ENCODE peak calls at places on chromosomes 1 and 21, in seven cellular contexts. X, B, D, Q, J, N and Y are unnamed samples.

GRCh38 chr21:42411197-42411869 is 7.6 kb downstream of the UBASH3A start:
- DNase-seq in X (no peak), B (no peak), D (no peak), Q (no peak), J (no peak), N (no peak), Y (no peak)

GRCh38 chr1:205243355-205244191 is 15.8 kb downstream of the TMCC2 start:
- DNase-seq in X (no peak), B (no peak), D (no peak), Q (no peak), J (no peak), N (no peak), Y (no peak)

GRCh38 chr21:45040114-45040715 is 34.2 kb upstream of the ADARB1 start:
- DNase-seq in X (no peak), B (no peak), D (no peak), Q (no peak), J (no peak), N (peak), Y (no peak)

GRCh38 chr1:56416385-56416972 is 162.9 kb downstream of the PLPP3 start:
- DNase-seq in X (no peak), B (no peak), D (no peak), Q (no peak), J (no peak), N (no peak), Y (no peak)

GRCh38 chr1:191695865-191696264 is 462.4 kb upstream of the RGS18 start:
- DNase-seq in X (no peak), B (peak), D (no peak), Q (no peak), J (no peak), N (no peak), Y (no peak)

GRCh38 chr1:7566417-7567375 is 204.4 kb upstream of the VAMP3 start:
- DNase-seq in X (no peak), B (no peak), D (no peak), Q (no peak), J (no peak), N (no peak), Y (no peak)

GRCh38 chr1:201647722-201648065 is 108.8 kb downstream of the NAV1 start:
- DNase-seq in X (no peak), B (no peak), D (no peak), Q (no peak), J (no peak), N (no peak), Y (no peak)

GRCh38 chr21:36125513-36126121 is 9.3 kb upstream of the CBR3 start:
- DNase-seq in X (no peak), B (peak), D (peak), Q (no peak), J (peak), N (no peak), Y (no peak)

GRCh38 chr1:230867119-230867902 is 1.0 kb downstream of the C1orf198 start:
- DNase-seq in X (no peak), B (peak), D (no peak), Q (no peak), J (no peak), N (no peak), Y (no peak)

GRCh38 chr1:240935921-240936320 is 324.0 kb upstream of the GREM2 start:
- DNase-seq in X (no peak), B (no peak), D (no peak), Q (no peak), J (no peak), N (no peak), Y (no peak)

GRCh38 chr1:228830185-228830953 is 95.1 kb downstream of the RHOU start:
- DNase-seq in X (no peak), B (no peak), D (no peak), Q (no peak), J (no peak), N (peak), Y (no peak)

GRCh38 chr1:160830321-160831153 is 32.1 kb downstream of the CD244 start:
- DNase-seq in X (peak), B (no peak), D (no peak), Q (peak), J (peak), N (no peak), Y (peak)

GRCh38 chr1:54794401-54795099 is 6.6 kb downstream of the TTC22 start:
- DNase-seq in X (no peak), B (no peak), D (no peak), Q (no peak), J (peak), N (no peak), Y (no peak)

GRCh38 chr1:229452956-229453801 is 19.3 kb upstream of the ACTA1 start:
- DNase-seq in X (no peak), B (peak), D (no peak), Q (no peak), J (peak), N (no peak), Y (no peak)

GRCh38 chr1:14897997-14898645 is 255.4 kb upstream of the TMEM51 start:
- DNase-seq in X (no peak), B (no peak), D (no peak), Q (no peak), J (peak), N (no peak), Y (no peak)

GRCh38 chr1:216535059-216535458 is 111.8 kb upstream of the USH2A start:
- DNase-seq in X (no peak), B (peak), D (no peak), Q (no peak), J (peak), N (no peak), Y (no peak)

GRCh38 chr1:156124557-156125483 is 10.3 kb downstream of the LMNA start:
- DNase-seq in X (no peak), B (peak), D (no peak), Q (peak), J (no peak), N (no peak), Y (no peak)

GRCh38 chr1:92817986-92818764 is 13.7 kb upstream of the RPL5 start:
- DNase-seq in X (no peak), B (peak), D (no peak), Q (no peak), J (no peak), N (no peak), Y (no peak)

GRCh38 chr1:26541816-26542711 is 12.5 kb downstream of the RPS6KA1 start:
- DNase-seq in X (peak), B (peak), D (peak), Q (peak), J (peak), N (peak), Y (peak)

GRCh38 chr1:93865253-93865652 is 13.8 kb downstream of the DNTTIP2 start:
- DNase-seq in X (no peak), B (no peak), D (no peak), Q (no peak), J (peak), N (no peak), Y (no peak)

GRCh38 chr1:66571789-66572188 is 37.8 kb downstream of the SGIP1 start:
- DNase-seq in X (no peak), B (no peak), D (no peak), Q (no peak), J (peak), N (no peak), Y (no peak)

GRCh38 chr1:226424228-226425003 is 16.5 kb upstream of the PARP1 start:
- DNase-seq in X (no peak), B (peak), D (no peak), Q (no peak), J (peak), N (no peak), Y (no peak)

GRCh38 chr1:182299728-182300581 is 91.6 kb downstream of the GLUL start:
- DNase-seq in X (peak), B (peak), D (peak), Q (peak), J (no peak), N (peak), Y (no peak)

GRCh38 chr1:207240325-207241095 is 81.0 kb upstream of the CD55 start:
- DNase-seq in X (no peak), B (no peak), D (no peak), Q (no peak), J (peak), N (no peak), Y (no peak)

GRCh38 chr1:48931571-48932251 is 155.0 kb upstream of the BEND5 start:
- DNase-seq in X (no peak), B (no peak), D (no peak), Q (no peak), J (no peak), N (no peak), Y (no peak)

GRCh38 chr1:195714248-195714647 is 894.0 kb downstream of the KCNT2 start:
- DNase-seq in X (no peak), B (peak), D (no peak), Q (no peak), J (peak), N (no peak), Y (no peak)

GRCh38 chr21:37868896-37869295 is 47.4 kb downstream of the KCNJ6 start:
- DNase-seq in X (no peak), B (no peak), D (no peak), Q (no peak), J (peak), N (no peak), Y (no peak)

GRCh38 chr1:199272107-199272506 is 633.3 kb downstream of the PTPRC start:
- DNase-seq in X (no peak), B (peak), D (no peak), Q (no peak), J (peak), N (no peak), Y (no peak)

GRCh38 chr1:25821630-25822091 is 1.9 kb downstream of the MTFR1L start:
- DNase-seq in X (no peak), B (peak), D (no peak), Q (no peak), J (peak), N (no peak), Y (peak)

GRCh38 chr1:26168410-26169167 is at the start of gene C1orf232:
- DNase-seq in X (no peak), B (no peak), D (no peak), Q (peak), J (no peak), N (no peak), Y (no peak)

DNA sequence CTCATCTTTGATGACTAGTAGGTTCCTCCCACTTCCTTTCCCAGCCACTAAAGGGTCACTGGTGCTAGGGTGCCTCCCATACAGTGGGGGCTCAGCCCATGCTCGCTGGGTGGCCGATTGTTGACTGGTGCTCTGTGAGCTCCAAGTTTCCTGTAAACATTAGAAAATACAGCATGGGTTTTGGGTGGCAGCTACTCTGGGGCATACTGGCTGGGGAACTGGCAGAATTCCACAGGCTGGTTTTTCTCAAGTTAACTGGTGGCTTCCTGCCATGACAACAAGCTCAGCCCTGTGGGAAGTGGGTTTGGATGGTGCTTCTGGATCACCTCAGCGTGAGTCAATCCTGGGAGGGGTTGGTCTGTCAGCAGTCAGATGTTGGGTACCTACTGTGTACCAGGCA is 28.7 kb upstream of the CRNN start:
- DNase-seq in X (no peak), B (peak), D (no peak), Q (no peak), J (no peak), N (peak), Y (no peak)
- H3K27ac ChIP-seq in X (peak), B (no peak), D (no peak), Q (no peak), J (no peak), N (no peak), Y (no peak)

GRCh38 chr21:33025106-33025470 is 647 bp upstream of the OLIG2 start:
- DNase-seq in X (no peak), B (no peak), D (no peak), Q (no peak), J (no peak), N (no peak), Y (no peak)
- H3K4me3 ChIP-seq in X (no peak), B (no peak), D (no peak), Q (no peak), J (no peak), N (no peak), Y (no peak)

DNA sequence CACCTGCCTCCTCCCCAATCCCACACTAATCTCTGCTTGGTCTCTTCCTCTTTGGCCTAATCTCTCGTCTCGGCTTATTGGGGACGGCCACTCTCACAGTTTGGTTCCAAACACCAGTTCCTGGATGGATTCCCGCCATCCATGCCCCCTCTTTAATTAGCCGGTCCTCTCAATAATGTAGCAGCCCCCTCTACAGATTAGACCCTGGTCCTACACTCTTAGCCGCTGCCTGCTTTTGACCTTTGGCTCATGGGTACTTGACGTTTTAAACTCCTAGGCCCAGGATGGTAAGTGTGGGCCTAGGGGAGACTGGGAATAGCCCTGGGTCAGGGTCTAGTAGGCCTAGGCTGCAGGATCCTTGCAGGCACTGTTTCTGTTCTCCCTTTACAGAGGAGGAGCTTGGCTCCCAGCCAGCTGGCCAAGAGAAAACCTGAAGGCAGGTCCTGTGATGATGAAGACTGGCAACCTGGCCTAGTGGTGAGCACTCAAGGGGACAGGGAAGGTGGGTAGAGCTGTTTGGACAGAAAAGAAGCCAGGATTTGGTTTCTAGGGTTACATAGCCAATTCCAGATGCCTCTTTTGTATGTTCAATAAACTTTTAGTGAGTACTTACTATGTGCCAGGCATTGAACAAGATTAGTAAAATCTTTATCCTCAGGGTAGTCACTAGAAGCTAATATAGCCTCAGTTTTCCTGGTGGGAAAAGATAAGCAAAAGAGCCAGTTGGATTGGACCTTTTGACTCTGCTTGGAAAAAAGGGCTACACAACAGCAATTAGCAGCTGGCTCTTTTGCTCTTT is 758 bp downstream of the RAD54L start:
- DNase-seq in X (no peak), B (no peak), D (no peak), Q (no peak), J (no peak), N (peak), Y (no peak)
- TF ChIP-seq CTCF in X (no peak), B (no peak), D (no peak), Q (no peak), J (no peak), N (no peak), Y (no peak)

GRCh38 chr1:52673513-52673912 is 24.6 kb downstream of the COA7 start:
- DNase-seq in X (no peak), B (no peak), D (no peak), Q (no peak), J (no peak), N (no peak), Y (no peak)
- H3K27ac ChIP-seq in X (no peak), B (no peak), D (no peak), Q (no peak), J (no peak), N (no peak), Y (no peak)

GRCh38 chr1:173118404-173118803 is 67.7 kb upstream of the TNFSF18 start:
- DNase-seq in X (no peak), B (no peak), D (no peak), Q (no peak), J (no peak), N (no peak), Y (no peak)

GRCh38 chr1:173127369-173128307 is 76.9 kb upstream of the TNFSF18 start:
- DNase-seq in X (no peak), B (no peak), D (no peak), Q (no peak), J (no peak), N (no peak), Y (no peak)

GRCh38 chr1:173122344-173122880 is 71.7 kb upstream of the TNFSF18 start:
- DNase-seq in X (no peak), B (peak), D (no peak), Q (no peak), J (peak), N (no peak), Y (no peak)

GRCh38 chr1:173126421-173126820 is 75.7 kb upstream of the TNFSF18 start:
- DNase-seq in X (no peak), B (peak), D (no peak), Q (no peak), J (peak), N (no peak), Y (no peak)

GRCh38 chr1:173122958-173123852 is 72.5 kb upstream of the TNFSF18 start:
- DNase-seq in X (peak), B (peak), D (peak), Q (peak), J (peak), N (peak), Y (peak)
- H3K4me3 ChIP-seq in X (peak), B (peak), D (no peak), Q (peak), J (peak), N (peak), Y (peak)

GRCh38 chr1:41943717-41944116 is 25.0 kb upstream of the HIVEP3 start:
- DNase-seq in X (no peak), B (no peak), D (no peak), Q (no peak), J (no peak), N (no peak), Y (no peak)
- TF ChIP-seq CTCF in X (no peak), B (no peak), D (no peak), Q (no peak), J (no peak), N (no peak), Y (no peak)

GRCh38 chr1:112409416-112409815 is 13.4 kb downstream of the CTTNBP2NL start:
- DNase-seq in X (no peak), B (no peak), D (no peak), Q (no peak), J (no peak), N (no peak), Y (no peak)

GRCh38 chr1:112406771-112407170 is 10.8 kb downstream of the CTTNBP2NL start:
- DNase-seq in X (no peak), B (no peak), D (no peak), Q (no peak), J (no peak), N (no peak), Y (no peak)

DNA sequence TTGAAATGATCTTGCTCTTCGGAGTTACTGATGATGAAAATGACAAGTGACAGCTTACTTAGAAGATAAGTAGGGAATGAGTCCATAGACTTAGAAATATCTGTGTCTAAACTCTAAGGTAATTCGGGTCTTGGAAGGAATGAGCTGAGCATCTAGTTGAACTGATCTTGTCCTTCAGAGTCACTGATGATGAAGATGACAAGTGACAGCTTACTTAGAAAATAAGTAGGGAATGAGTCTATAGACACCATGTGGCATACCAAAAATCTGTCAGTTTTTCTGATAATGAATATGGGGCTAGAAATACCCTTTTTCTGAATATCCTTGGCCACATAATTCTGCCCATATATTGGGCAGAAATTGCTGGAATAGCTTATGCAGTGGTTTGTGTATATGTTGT is 14.7 kb downstream of the CTTNBP2NL start:
- DNase-seq in X (no peak), B (no peak), D (no peak), Q (no peak), J (no peak), N (no peak), Y (no peak)
- H3K27ac ChIP-seq in X (no peak), B (no peak), D (no peak), Q (no peak), J (no peak), N (no peak), Y (no peak)

DNA sequence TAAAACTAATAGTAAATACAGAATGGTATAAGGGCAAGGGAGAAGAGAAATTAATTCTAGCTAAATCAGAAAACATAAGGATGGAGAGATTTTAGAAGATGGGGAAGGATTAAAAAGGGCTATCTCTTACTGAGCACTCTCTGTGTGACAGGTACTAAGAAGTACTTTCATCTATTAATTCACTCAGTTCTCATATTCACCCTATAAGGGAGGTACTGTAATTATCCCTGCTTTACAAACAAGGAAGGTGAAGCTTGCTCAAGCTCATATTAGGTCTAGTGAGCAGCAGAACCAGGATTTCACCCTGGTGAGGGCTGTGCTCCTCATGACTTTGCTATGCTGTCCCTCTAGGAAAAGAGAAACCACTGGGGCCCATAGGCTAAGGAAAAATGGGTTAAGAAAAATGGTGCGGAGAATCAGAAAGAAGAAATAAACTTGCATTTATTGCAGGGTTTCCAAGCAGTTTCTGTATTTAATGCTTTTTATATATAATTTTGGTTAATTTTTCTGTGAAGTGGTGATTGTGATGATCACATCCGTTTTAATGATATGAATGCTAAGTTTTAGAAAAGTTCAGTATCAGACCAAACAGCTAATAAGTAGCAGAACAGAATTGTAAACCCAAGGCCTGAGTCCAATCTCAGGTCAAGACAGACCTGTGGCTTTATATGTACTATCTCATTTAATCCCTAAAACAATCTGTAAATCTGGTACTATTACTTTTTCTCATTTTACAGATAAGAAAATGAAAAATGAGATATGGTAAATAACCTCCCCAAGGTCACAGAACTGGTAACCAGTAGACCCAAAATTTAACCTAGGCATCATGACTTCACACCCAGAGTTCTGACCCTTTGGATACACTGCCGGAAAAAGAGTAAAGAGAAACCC is 1.7 kb downstream of the PCNX2 start:
- DNase-seq in X (no peak), B (peak), D (no peak), Q (no peak), J (peak), N (no peak), Y (no peak)
- H3K4me3 ChIP-seq in X (no peak), B (peak), D (no peak), Q (no peak), J (no peak), N (no peak), Y (no peak)